ENCODE peak calls at places on chromosomes 2 and 18, in five cellular contexts. One of them, this sample, is unnamed.

GRCh38 chr2:105840933-105841332 is 96.2 kb downstream of the NCK2 start:
- DNase-seq in neural crest cell: no peak
- DNase-seq in MCF 10A: no peak
- DNase-seq in colonic mucosa: no peak
- DNase-seq in adrenal gland: no peak
- DNase-seq in this sample: no peak

GRCh38 chr2:128664499-128664971 is 345.9 kb upstream of the HS6ST1 start:
- DNase-seq in colonic mucosa: no peak
- DNase-seq in neural crest cell: no peak
- DNase-seq in MCF 10A: no peak
- DNase-seq in adrenal gland: no peak
- DNase-seq in this sample: no peak

GRCh38 chr2:174051741-174052638 is 86.8 kb upstream of the SP3 start:
- DNase-seq in adrenal gland: no peak
- DNase-seq in MCF 10A: peak; percentile 39
- DNase-seq in neural crest cell: no peak
- DNase-seq in colonic mucosa: peak; percentile 59
- DNase-seq in this sample: no peak

GRCh38 chr2:191202881-191203397 is 42.3 kb upstream of the MYO1B start:
- DNase-seq in colonic mucosa: no peak
- DNase-seq in neural crest cell: no peak
- DNase-seq in adrenal gland: no peak
- DNase-seq in MCF 10A: peak; percentile 69
- DNase-seq in this sample: no peak

GRCh38 chr18:6616981-6617380 is 112.5 kb upstream of the ARHGAP28 start:
- DNase-seq in MCF 10A: no peak
- DNase-seq in colonic mucosa: no peak
- DNase-seq in adrenal gland: no peak
- DNase-seq in neural crest cell: no peak
- DNase-seq in this sample: no peak

GRCh38 chr2:207478572-207478971 is 51.2 kb upstream of the CREB1 start:
- DNase-seq in adrenal gland: no peak
- DNase-seq in MCF 10A: no peak
- DNase-seq in colonic mucosa: no peak
- DNase-seq in neural crest cell: no peak
- DNase-seq in this sample: no peak

GRCh38 chr18:79506191-79507075 is 110.7 kb downstream of the NFATC1 start:
- DNase-seq in adrenal gland: peak; percentile 41
- DNase-seq in MCF 10A: no peak
- DNase-seq in neural crest cell: no peak
- DNase-seq in colonic mucosa: no peak
- DNase-seq in this sample: no peak

GRCh38 chr2:236179653-236180500 is 11.7 kb upstream of the GBX2 start:
- DNase-seq in adrenal gland: no peak
- DNase-seq in colonic mucosa: no peak
- DNase-seq in MCF 10A: peak; percentile 27
- DNase-seq in neural crest cell: no peak
- DNase-seq in this sample: no peak

GRCh38 chr2:130836501-130837174 is at the start of gene ARHGEF4:
- DNase-seq in colonic mucosa: peak; percentile 79
- DNase-seq in adrenal gland: no peak
- DNase-seq in neural crest cell: peak; percentile 58
- DNase-seq in MCF 10A: peak; percentile 68
- DNase-seq in this sample: no peak

This sample was measured in vagina.